ENCODE peak calls at places on chromosomes 3 and 15, in nine cellular contexts. M, V, A, Q, L, J, I, S and E are unnamed samples.

GRCh38 chr3:25910997-25911396 is 121.1 kb downstream of the OXSM start:
- DNase-seq in Q (no peak), L (no peak), V (no peak), I (peak; percentile 49), S (no peak), M (no peak), A (no peak), J (no peak), E (no peak)

GRCh38 chr15:80761754-80762153 is 17.4 kb upstream of the CEMIP start:
- DNase-seq in M (no peak), I (no peak), Q (no peak), S (no peak), L (no peak), V (no peak), J (no peak), A (no peak), E (no peak)

GRCh38 chr3:44649709-44650108 is 1.2 kb downstream of the ZNF35 start:
- DNase-seq in M (no peak), S (no peak), A (no peak), V (no peak), Q (no peak), I (no peak), L (no peak), J (no peak), E (no peak)

GRCh38 chr15:50066202-50066601 is 52.8 kb downstream of the ATP8B4 start:
- DNase-seq in I (no peak), Q (no peak), A (no peak), L (peak; percentile 18), V (no peak), J (peak; percentile 15), M (no peak), S (no peak), E (peak; percentile 4)

GRCh38 chr15:59825926-59826325 is 136.8 kb upstream of the BNIP2 start:
- DNase-seq in V (no peak), S (no peak), Q (no peak), I (no peak), L (no peak), M (no peak), A (no peak), J (no peak), E (no peak)

GRCh38 chr15:66702770-66703539 is 919 bp downstream of the SMAD6 start:
- DNase-seq in S (no peak), L (no peak), A (no peak), I (no peak), M (no peak), V (peak; percentile 22), J (no peak), Q (peak; percentile 9), E (no peak)

GRCh38 chr3:52490938-52491526 is 4.1 kb upstream of the STAB1 start:
- DNase-seq in L (no peak), J (no peak), S (no peak), A (peak; percentile 61), V (no peak), I (no peak), M (no peak), Q (no peak), E (no peak)

GRCh38 chr3:16064660-16065414 is 109.6 kb upstream of the GALNT15 start:
- DNase-seq in Q (no peak), I (no peak), A (peak; percentile 93), S (peak; percentile 40), J (peak; percentile 65), L (no peak), V (no peak), M (peak; percentile 23), E (no peak)

GRCh38 chr3:72095521-72095920 is 310.6 kb upstream of the PROK2 start:
- DNase-seq in V (no peak), A (no peak), M (no peak), Q (no peak), I (no peak), L (no peak), J (no peak), S (no peak), E (no peak)

GRCh38 chr15:33086500-33087141 is 107.9 kb downstream of the FMN1 start:
- DNase-seq in A (no peak), Q (no peak), M (peak; percentile 34), L (peak; percentile 40), I (no peak), J (no peak), V (peak; percentile 65), S (no peak), E (no peak)

GRCh38 chr3:39146083-39146501 is 7.3 kb downstream of the CSRNP1 start:
- DNase-seq in V (no peak), L (no peak), Q (no peak), M (no peak), J (no peak), A (no peak), I (no peak), S (no peak), E (no peak)

GRCh38 chr15:70859998-70860397 is 6.0 kb upstream of the LARP6 start:
- DNase-seq in A (no peak), M (no peak), I (no peak), Q (no peak), V (no peak), S (no peak), L (no peak), J (no peak), E (no peak)

GRCh38 chr3:86814918-86815655 is 175.9 kb downstream of the VGLL3 start:
- DNase-seq in J (no peak), L (no peak), I (peak; percentile 30), V (no peak), Q (no peak), A (no peak), S (no peak), M (no peak), E (no peak)

GRCh38 chr15:59372352-59373211 is at the start of gene MYO1E:
- DNase-seq in I (peak; percentile 98), L (peak; percentile 100), V (peak; percentile 98), Q (peak; percentile 6), M (peak; percentile 80), S (peak; percentile 82), J (peak; percentile 94), A (peak; percentile 94), E (peak; percentile 59)

GRCh38 chr3:71581451-71581980 is 2.0 kb downstream of the FOXP1 start:
- DNase-seq in A (peak; percentile 43), M (peak; percentile 17), J (no peak), Q (peak; percentile 16), V (no peak), L (no peak), I (peak; percentile 29), S (no peak), E (peak; percentile 33)

GRCh38 chr3:132083583-132084372 is 49.0 kb upstream of the CPNE4 start:
- DNase-seq in I (peak; percentile 9), M (no peak), V (no peak), A (no peak), L (peak; percentile 62), J (peak; percentile 13), S (no peak), Q (no peak), E (no peak)

GRCh38 chr3:99825239-99825638 is 7.6 kb downstream of the CMSS1 start:
- DNase-seq in I (no peak), A (no peak), V (no peak), Q (no peak), J (no peak), M (no peak), S (no peak), L (no peak), E (no peak)

GRCh38 chr3:192296845-192297244 is 430.5 kb downstream of the FGF12 start:
- DNase-seq in A (no peak), Q (no peak), L (no peak), V (no peak), M (no peak), I (no peak), J (no peak), S (no peak), E (no peak)

GRCh38 chr3:143010024-143010423 is 8.7 kb downstream of the U2SURP start:
- DNase-seq in S (no peak), I (no peak), V (no peak), L (no peak), M (no peak), A (no peak), Q (no peak), J (no peak), E (no peak)

GRCh38 chr15:85607842-85608241 is 186.9 kb downstream of the KLHL25 start:
- DNase-seq in L (no peak), A (no peak), V (no peak), J (no peak), S (no peak), M (no peak), Q (no peak), I (no peak), E (no peak)

GRCh38 chr15:84598250-84598649 is 2.6 kb upstream of the ZSCAN2 start:
- DNase-seq in A (no peak), S (no peak), L (no peak), V (no peak), M (no peak), I (no peak), J (peak; percentile 52), Q (peak; percentile 21), E (peak; percentile 30)

GRCh38 chr15:74188216-74188615 is 14.4 kb downstream of the STRA6 start:
- DNase-seq in A (no peak), J (no peak), Q (no peak), S (no peak), L (no peak), M (no peak), V (no peak), I (no peak), E (no peak)

GRCh38 chr3:161038725-161039124 is 66.4 kb downstream of the B3GALNT1 start:
- DNase-seq in M (no peak), S (no peak), J (peak; percentile 18), Q (no peak), I (no peak), A (no peak), L (no peak), V (no peak), E (no peak)

GRCh38 chr3:42097166-42097946 is 6.2 kb downstream of the TRAK1 start:
- DNase-seq in M (no peak), Q (no peak), V (no peak), I (no peak), J (no peak), L (no peak), A (no peak), S (no peak), E (no peak)

GRCh38 chr3:120567370-120568197 is 28.6 kb upstream of the NDUFB4 start:
- DNase-seq in M (peak; percentile 4), A (no peak), Q (no peak), L (no peak), V (no peak), S (no peak), J (no peak), I (peak; percentile 26), E (no peak)

GRCh38 chr3:150697646-150698045 is 6.1 kb downstream of the ERICH6 start:
- DNase-seq in S (no peak), I (no peak), L (no peak), M (no peak), Q (no peak), V (no peak), J (no peak), A (no peak), E (no peak)

GRCh38 chr3:183253364-183253960 is 409 bp downstream of the B3GNT5 start:
- DNase-seq in V (no peak), J (no peak), Q (peak; percentile 25), I (peak; percentile 39), A (peak; percentile 61), S (no peak), M (peak; percentile 49), L (no peak), E (no peak)

GRCh38 chr3:25537476-25537875 is 109.4 kb downstream of the RARB start:
- DNase-seq in A (no peak), V (no peak), M (no peak), Q (no peak), J (no peak), S (no peak), L (no peak), I (no peak), E (no peak)

GRCh38 chr3:18770800-18771199 is 345.7 kb upstream of the SATB1 start:
- DNase-seq in A (no peak), J (no peak), I (no peak), Q (no peak), L (no peak), V (no peak), M (no peak), S (no peak), E (no peak)

GRCh38 chr15:48569591-48570302 is 75.8 kb downstream of the FBN1 start:
- DNase-seq in L (no peak), M (no peak), I (no peak), S (no peak), J (no peak), A (no peak), Q (no peak), V (no peak), E (no peak)